ENCODE peak calls at places on chromosome 17, in four cellular contexts. One of them, this sample, is unnamed.

GRCh38 chr17:28460901-28461300 is 12.5 kb upstream of the SLC13A2 start:
- DNase-seq in AG04450: no peak
- DNase-seq in lower leg skin: no peak
- DNase-seq in CD4-positive, alpha-beta T cell: no peak
- DNase-seq in this sample: peak

GRCh38 chr17:55410722-55411462 is 10.7 kb downstream of the MMD start:
- DNase-seq in AG04450: no peak
- DNase-seq in lower leg skin: no peak
- DNase-seq in CD4-positive, alpha-beta T cell: no peak
- DNase-seq in this sample: no peak

GRCh38 chr17:18182978-18183333 is 672 bp upstream of the ALKBH5 start:
- DNase-seq in AG04450: peak
- DNase-seq in lower leg skin: peak
- DNase-seq in CD4-positive, alpha-beta T cell: peak
- DNase-seq in this sample: peak

GRCh38 chr17:7336240-7337175 is at the start of gene ACAP1:
- DNase-seq in AG04450: no peak
- DNase-seq in lower leg skin: no peak
- DNase-seq in CD4-positive, alpha-beta T cell: peak
- DNase-seq in this sample: no peak

GRCh38 chr17:54932711-54933110 is 32.1 kb downstream of the TOM1L1 start:
- DNase-seq in AG04450: no peak
- DNase-seq in lower leg skin: no peak
- DNase-seq in CD4-positive, alpha-beta T cell: no peak
- DNase-seq in this sample: no peak

GRCh38 chr17:45224671-45225050 is 3.0 kb downstream of the FMNL1 start:
- DNase-seq in AG04450: no peak
- DNase-seq in lower leg skin: no peak
- DNase-seq in CD4-positive, alpha-beta T cell: no peak
- DNase-seq in this sample: no peak

GRCh38 chr17:8707591-8708453 is 36.8 kb downstream of the CCDC42 start:
- DNase-seq in AG04450: no peak
- DNase-seq in lower leg skin: peak
- DNase-seq in CD4-positive, alpha-beta T cell: no peak
- DNase-seq in this sample: no peak

GRCh38 chr17:43768382-43768781 is 9.8 kb upstream of the SOST start:
- DNase-seq in AG04450: no peak
- DNase-seq in lower leg skin: peak
- DNase-seq in CD4-positive, alpha-beta T cell: no peak
- DNase-seq in this sample: no peak

GRCh38 chr17:49414271-49414621 is 436 bp downstream of the PHB1 start:
- DNase-seq in AG04450: no peak
- DNase-seq in lower leg skin: peak
- DNase-seq in CD4-positive, alpha-beta T cell: no peak
- DNase-seq in this sample: no peak

GRCh38 chr17:31508310-31509094 is 117.0 kb downstream of the RAB11FIP4 start:
- DNase-seq in AG04450: no peak
- DNase-seq in lower leg skin: no peak
- DNase-seq in CD4-positive, alpha-beta T cell: peak
- DNase-seq in this sample: no peak

GRCh38 chr17:3959295-3959899 is 4.8 kb downstream of the ATP2A3 start:
- DNase-seq in AG04450: peak
- DNase-seq in lower leg skin: no peak
- DNase-seq in CD4-positive, alpha-beta T cell: no peak
- DNase-seq in this sample: no peak

GRCh38 chr17:62888148-62888547 is 77.9 kb upstream of the TANC2 start:
- DNase-seq in AG04450: no peak
- DNase-seq in lower leg skin: no peak
- DNase-seq in CD4-positive, alpha-beta T cell: no peak
- DNase-seq in this sample: no peak

GRCh38 chr17:27547301-27547683 is 83.7 kb upstream of the LGALS9 start:
- DNase-seq in AG04450: no peak
- DNase-seq in lower leg skin: no peak
- DNase-seq in CD4-positive, alpha-beta T cell: no peak
- DNase-seq in this sample: no peak

GRCh38 chr17:6463616-6464445 is 19.6 kb downstream of the PIMREG start:
- DNase-seq in AG04450: no peak
- DNase-seq in lower leg skin: no peak
- DNase-seq in CD4-positive, alpha-beta T cell: no peak
- DNase-seq in this sample: no peak

GRCh38 chr17:44733753-44734152 is 25.0 kb upstream of the ADAM11 start:
- DNase-seq in AG04450: no peak
- DNase-seq in lower leg skin: no peak
- DNase-seq in CD4-positive, alpha-beta T cell: no peak
- DNase-seq in this sample: no peak

GRCh38 chr17:7083592-7083991 is 3.5 kb upstream of the CLEC10A start:
- DNase-seq in AG04450: no peak
- DNase-seq in lower leg skin: peak
- DNase-seq in CD4-positive, alpha-beta T cell: no peak
- DNase-seq in this sample: no peak

GRCh38 chr17:7818026-7818425 is 16.0 kb upstream of the KDM6B start:
- DNase-seq in AG04450: no peak
- DNase-seq in lower leg skin: no peak
- DNase-seq in CD4-positive, alpha-beta T cell: no peak
- DNase-seq in this sample: no peak

GRCh38 chr17:50079334-50080095 is 15.6 kb upstream of the PDK2 start:
- DNase-seq in AG04450: no peak
- DNase-seq in lower leg skin: peak
- DNase-seq in CD4-positive, alpha-beta T cell: no peak
- DNase-seq in this sample: no peak

GRCh38 chr17:50593321-50593720 is 32.8 kb downstream of the CACNA1G start:
- DNase-seq in AG04450: no peak
- DNase-seq in lower leg skin: no peak
- DNase-seq in CD4-positive, alpha-beta T cell: no peak
- DNase-seq in this sample: no peak

GRCh38 chr17:78510141-78510935 is 66.9 kb downstream of the DNAH17 start:
- DNase-seq in AG04450: no peak
- DNase-seq in lower leg skin: no peak
- DNase-seq in CD4-positive, alpha-beta T cell: no peak
- DNase-seq in this sample: no peak

GRCh38 chr17:44589316-44590071 is 32.2 kb downstream of the FZD2 start:
- DNase-seq in AG04450: no peak
- DNase-seq in lower leg skin: no peak
- DNase-seq in CD4-positive, alpha-beta T cell: no peak
- DNase-seq in this sample: no peak

GRCh38 chr17:19724501-19725420 is 8.4 kb upstream of the SLC47A2 start:
- DNase-seq in AG04450: no peak
- DNase-seq in lower leg skin: peak
- DNase-seq in CD4-positive, alpha-beta T cell: peak
- DNase-seq in this sample: peak

GRCh38 chr17:80132906-80133625 is 13.9 kb downstream of the EIF4A3 start:
- DNase-seq in AG04450: no peak
- DNase-seq in lower leg skin: peak
- DNase-seq in CD4-positive, alpha-beta T cell: no peak
- DNase-seq in this sample: no peak

GRCh38 chr17:28938552-28938951 is 12.8 kb downstream of the PHF12 start:
- DNase-seq in AG04450: no peak
- DNase-seq in lower leg skin: no peak
- DNase-seq in CD4-positive, alpha-beta T cell: no peak
- DNase-seq in this sample: no peak

GRCh38 chr17:28725166-28725659 is 820 bp downstream of the TLCD1 start:
- DNase-seq in AG04450: no peak
- DNase-seq in lower leg skin: no peak
- DNase-seq in CD4-positive, alpha-beta T cell: no peak
- DNase-seq in this sample: no peak

GRCh38 chr17:45282683-45283644 is 21.1 kb upstream of the SPATA32 start:
- DNase-seq in AG04450: peak
- DNase-seq in lower leg skin: no peak
- DNase-seq in CD4-positive, alpha-beta T cell: no peak
- DNase-seq in this sample: no peak

GRCh38 chr17:10631701-10632100 is 25.4 kb downstream of the MYH3 start:
- DNase-seq in AG04450: no peak
- DNase-seq in lower leg skin: no peak
- DNase-seq in CD4-positive, alpha-beta T cell: no peak
- DNase-seq in this sample: no peak

GRCh38 chr17:10629706-10630105 is 27.4 kb downstream of the MYH3 start:
- DNase-seq in AG04450: no peak
- DNase-seq in lower leg skin: no peak
- DNase-seq in CD4-positive, alpha-beta T cell: no peak
- DNase-seq in this sample: no peak

GRCh38 chr17:10626378-10626777 is 30.7 kb downstream of the MYH3 start:
- DNase-seq in AG04450: no peak
- DNase-seq in lower leg skin: no peak
- DNase-seq in CD4-positive, alpha-beta T cell: no peak
- DNase-seq in this sample: no peak

GRCh38 chr17:10631048-10631700 is 25.9 kb downstream of the MYH3 start:
- DNase-seq in AG04450: no peak
- DNase-seq in lower leg skin: no peak
- DNase-seq in CD4-positive, alpha-beta T cell: no peak
- DNase-seq in this sample: no peak

GRCh38 chr17:10628756-10629155 is 28.4 kb downstream of the MYH3 start:
- DNase-seq in AG04450: no peak
- DNase-seq in lower leg skin: no peak
- DNase-seq in CD4-positive, alpha-beta T cell: no peak
- DNase-seq in this sample: no peak
- TF ChIP-seq CTCF in AG04450: peak
- TF ChIP-seq CTCF in lower leg skin: no peak
- TF ChIP-seq CTCF in CD4-positive, alpha-beta T cell: peak
- TF ChIP-seq CTCF in this sample: peak

GRCh38 chr17:51951737-51952136 is 206.8 kb downstream of the CA10 start:
- DNase-seq in AG04450: no peak
- DNase-seq in lower leg skin: no peak
- DNase-seq in CD4-positive, alpha-beta T cell: no peak
- DNase-seq in this sample: no peak

GRCh38 chr17:51957746-51958145 is 200.8 kb downstream of the CA10 start:
- DNase-seq in AG04450: no peak
- DNase-seq in lower leg skin: no peak
- DNase-seq in CD4-positive, alpha-beta T cell: no peak
- DNase-seq in this sample: no peak

DNA sequence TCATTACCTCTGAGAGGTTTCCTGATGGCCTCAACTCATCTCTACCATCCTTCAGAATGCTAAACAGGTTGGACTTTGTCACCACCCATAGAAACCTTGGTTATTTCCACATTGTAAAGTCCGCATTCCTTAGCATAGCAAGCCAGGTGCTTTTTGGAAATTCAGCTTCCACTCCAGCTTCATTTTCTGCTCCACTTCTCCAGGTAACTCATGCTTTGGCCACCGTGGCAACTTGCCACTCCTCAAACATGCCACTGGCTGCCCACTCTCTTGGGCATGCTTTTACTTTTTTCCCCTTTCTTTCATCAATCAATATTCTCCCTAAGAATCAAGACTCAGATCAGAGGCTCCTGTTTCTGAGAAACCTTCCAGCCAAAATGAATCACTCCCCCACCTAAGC is 203.3 kb downstream of the CA10 start:
- DNase-seq in AG04450: no peak
- DNase-seq in lower leg skin: no peak
- DNase-seq in CD4-positive, alpha-beta T cell: no peak
- DNase-seq in this sample: no peak
- TF ChIP-seq CTCF in AG04450: no peak
- TF ChIP-seq CTCF in lower leg skin: no peak
- TF ChIP-seq CTCF in CD4-positive, alpha-beta T cell: no peak
- TF ChIP-seq CTCF in this sample: no peak

GRCh38 chr17:82452162-82452561 is 1.6 kb upstream of the CYBC1 start:
- DNase-seq in AG04450: no peak
- DNase-seq in lower leg skin: no peak
- DNase-seq in CD4-positive, alpha-beta T cell: no peak
- DNase-seq in this sample: no peak
- TF ChIP-seq CTCF in AG04450: no peak
- TF ChIP-seq CTCF in lower leg skin: no peak
- TF ChIP-seq CTCF in CD4-positive, alpha-beta T cell: no peak
- TF ChIP-seq CTCF in this sample: no peak

GRCh38 chr17:2842464-2842863 is 46.2 kb downstream of the RAP1GAP2 start:
- DNase-seq in AG04450: no peak
- DNase-seq in lower leg skin: no peak
- DNase-seq in CD4-positive, alpha-beta T cell: no peak
- DNase-seq in this sample: no peak

GRCh38 chr17:2841606-2842005 is 45.4 kb downstream of the RAP1GAP2 start:
- DNase-seq in AG04450: no peak
- DNase-seq in lower leg skin: no peak
- DNase-seq in CD4-positive, alpha-beta T cell: no peak
- DNase-seq in this sample: no peak

GRCh38 chr17:2835791-2836190 is 39.6 kb downstream of the RAP1GAP2 start:
- DNase-seq in AG04450: no peak
- DNase-seq in lower leg skin: no peak
- DNase-seq in CD4-positive, alpha-beta T cell: no peak
- DNase-seq in this sample: no peak

GRCh38 chr17:2837147-2837561 is 40.9 kb downstream of the RAP1GAP2 start:
- DNase-seq in AG04450: no peak
- DNase-seq in lower leg skin: no peak
- DNase-seq in CD4-positive, alpha-beta T cell: no peak
- DNase-seq in this sample: no peak
- TF ChIP-seq CTCF in AG04450: no peak
- TF ChIP-seq CTCF in lower leg skin: no peak
- TF ChIP-seq CTCF in CD4-positive, alpha-beta T cell: peak
- TF ChIP-seq CTCF in this sample: no peak

GRCh38 chr17:58873926-58874325 is 118.3 kb downstream of the PPM1E start:
- DNase-seq in AG04450: no peak
- DNase-seq in lower leg skin: no peak
- DNase-seq in CD4-positive, alpha-beta T cell: no peak
- DNase-seq in this sample: no peak

GRCh38 chr17:58875261-58875660 is 119.6 kb downstream of the PPM1E start:
- DNase-seq in AG04450: no peak
- DNase-seq in lower leg skin: no peak
- DNase-seq in CD4-positive, alpha-beta T cell: no peak
- DNase-seq in this sample: no peak

GRCh38 chr17:58865301-58865700 is 109.6 kb downstream of the PPM1E start:
- DNase-seq in AG04450: no peak
- DNase-seq in lower leg skin: no peak
- DNase-seq in CD4-positive, alpha-beta T cell: no peak
- DNase-seq in this sample: no peak

GRCh38 chr17:58870747-58871146 is 115.1 kb downstream of the PPM1E start:
- DNase-seq in AG04450: no peak
- DNase-seq in lower leg skin: no peak
- DNase-seq in CD4-positive, alpha-beta T cell: no peak
- DNase-seq in this sample: no peak
- TF ChIP-seq CTCF in AG04450: no peak
- TF ChIP-seq CTCF in lower leg skin: no peak
- TF ChIP-seq CTCF in CD4-positive, alpha-beta T cell: no peak
- TF ChIP-seq CTCF in this sample: no peak

DNA sequence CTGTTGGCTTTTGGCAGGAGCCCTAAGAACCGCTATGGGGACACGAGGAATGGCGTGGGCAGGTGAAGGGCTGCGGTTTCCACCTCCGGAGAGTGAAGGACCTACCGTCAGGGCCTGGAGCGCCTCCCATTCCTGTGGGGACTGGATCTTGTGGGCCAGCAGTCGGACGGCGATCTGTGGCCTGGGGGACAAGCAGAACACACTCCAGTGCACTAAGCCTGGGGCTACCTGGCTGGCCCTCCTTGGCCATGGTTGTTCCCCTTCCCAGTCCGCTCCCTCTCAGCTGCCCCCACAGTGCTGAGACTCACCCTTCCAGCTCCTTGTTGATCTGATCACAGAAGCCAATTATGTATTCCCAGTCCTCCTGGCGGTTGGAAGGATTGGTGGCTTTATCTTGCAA is 15.0 kb downstream of the GGA3 start:
- DNase-seq in AG04450: no peak
- DNase-seq in lower leg skin: no peak
- DNase-seq in CD4-positive, alpha-beta T cell: no peak
- DNase-seq in this sample: no peak
- TF ChIP-seq CTCF in AG04450: no peak
- TF ChIP-seq CTCF in lower leg skin: no peak
- TF ChIP-seq CTCF in CD4-positive, alpha-beta T cell: no peak
- TF ChIP-seq CTCF in this sample: no peak

This sample was measured in osteocyte.